ENCODE peak calls at places on chromosomes 3 and 15, in eight cellular contexts. D is endothelial cell; J is fibroblast of pulmonary artery; P is tibial nerve; H is activated T-cell treated with anti-CD3 and anti-CD28 coated beads for 1 hour; Z is T-cell; S is activated effector memory CD4-positive, alpha-beta T cell treated with Interleukin-2 at 50 U/mL for 16 hours; W is iPS DF 6.9. Y is an unnamed sample.

GRCh38 chr15:63070681-63071129 is 28.2 kb downstream of the TPM1 start:
- DNase-seq in D (no peak), W (no peak), J (peak), H (no peak), S (no peak), Z (no peak), P (no peak), Y (no peak)

GRCh38 chr3:13215940-13216546 is 142.8 kb upstream of the IQSEC1 start:
- DNase-seq in W (no peak), D (no peak), J (peak), H (no peak), S (no peak), P (no peak), Z (no peak), Y (no peak)

GRCh38 chr3:38116471-38117162 is 20.3 kb downstream of the ACAA1 start:
- DNase-seq in Z (no peak), W (no peak), J (no peak), D (no peak), S (no peak), P (no peak), H (no peak), Y (no peak)

GRCh38 chr3:59268170-59268569 is 218.3 kb upstream of the CFAP20DC start:
- DNase-seq in S (no peak), D (no peak), Z (no peak), J (peak), H (no peak), P (no peak), W (no peak), Y (no peak)

GRCh38 chr3:115922681-115923347 is 299.5 kb downstream of the GAP43 start:
- DNase-seq in H (no peak), Z (no peak), S (no peak), W (peak), J (peak), D (peak), P (no peak), Y (no peak)

GRCh38 chr3:177079684-177080083 is 117.6 kb downstream of the TBL1XR1 start:
- DNase-seq in D (no peak), S (no peak), H (no peak), W (no peak), Z (no peak), P (no peak), J (no peak), Y (no peak)

GRCh38 chr3:48429416-48430358 is at the start of gene PLXNB1:
- DNase-seq in J (peak), S (peak), Z (peak), W (peak), P (peak), D (peak), H (peak), Y (peak)

GRCh38 chr15:72939855-72940631 is 112.2 kb upstream of the NEO1 start:
- DNase-seq in W (no peak), P (no peak), H (no peak), J (no peak), Z (no peak), D (no peak), S (no peak), Y (no peak)

GRCh38 chr3:133383175-133383574 is 16.7 kb upstream of the BFSP2 start:
- DNase-seq in W (no peak), D (no peak), S (no peak), Z (no peak), H (no peak), J (no peak), P (no peak), Y (no peak)

GRCh38 chr3:153293222-153293621 is 131.2 kb downstream of the RAP2B start:
- DNase-seq in D (no peak), W (no peak), P (no peak), S (no peak), J (peak), H (no peak), Z (no peak), Y (no peak)

GRCh38 chr3:196569003-196569516 is 600 bp downstream of the FBXO45 start:
- DNase-seq in D (no peak), J (peak), H (peak), P (no peak), W (no peak), Z (peak), S (peak), Y (peak)

GRCh38 chr3:46934508-46935167 is 41.9 kb downstream of the CCDC12 start:
- DNase-seq in Z (no peak), H (no peak), S (no peak), J (peak), D (no peak), W (no peak), P (no peak), Y (no peak)

GRCh38 chr15:43943511-43943910 is 116.7 kb downstream of the WDR76 start:
- DNase-seq in W (no peak), S (no peak), Z (no peak), P (no peak), H (no peak), D (no peak), J (no peak), Y (no peak)

GRCh38 chr3:113018461-113019181 is 27.8 kb downstream of the GTPBP8 start:
- DNase-seq in Z (no peak), J (peak), S (no peak), P (no peak), D (no peak), W (no peak), H (no peak), Y (no peak)

GRCh38 chr3:128006471-128007424 is 45.5 kb upstream of the SEC61A1 start:
- DNase-seq in D (no peak), H (no peak), W (no peak), P (no peak), S (no peak), J (no peak), Z (no peak), Y (no peak)

GRCh38 chr3:194177156-194177555 is 41.2 kb downstream of the HES1 start:
- DNase-seq in W (no peak), P (no peak), J (peak), D (no peak), H (no peak), Z (no peak), S (no peak), Y (no peak)

GRCh38 chr15:59329570-59330350 is 42.9 kb downstream of the MYO1E start:
- DNase-seq in W (no peak), D (no peak), Z (no peak), S (no peak), H (no peak), J (peak), P (no peak), Y (no peak)

GRCh38 chr15:51909591-51909990 is 62.0 kb downstream of the LEO1 start:
- DNase-seq in H (no peak), S (no peak), P (no peak), J (no peak), Z (no peak), D (no peak), W (no peak), Y (no peak)

GRCh38 chr15:85443593-85444328 is 63.4 kb downstream of the AKAP13 start:
- DNase-seq in D (peak), P (no peak), W (no peak), J (peak), S (no peak), H (no peak), Z (peak), Y (peak)

GRCh38 chr15:44084171-44084570 is 110.9 kb downstream of the FRMD5 start:
- DNase-seq in H (no peak), J (no peak), D (no peak), P (no peak), S (no peak), W (no peak), Z (no peak), Y (no peak)

GRCh38 chr15:50907866-50908208 is 646 bp upstream of the AP4E1 start:
- DNase-seq in Z (peak), S (peak), P (no peak), J (peak), H (peak), W (no peak), D (peak), Y (no peak)

GRCh38 chr3:61783993-61784718 is 222.8 kb downstream of the PTPRG start:
- DNase-seq in J (peak), W (no peak), H (no peak), Z (no peak), D (no peak), P (no peak), S (no peak), Y (no peak)

GRCh38 chr3:51559266-51559907 is 20.9 kb downstream of the RAD54L2 start:
- DNase-seq in S (no peak), H (no peak), W (no peak), D (no peak), P (no peak), J (peak), Z (no peak), Y (no peak)

GRCh38 chr3:48276856-48277641 is 36.1 kb downstream of the ZNF589 start:
- DNase-seq in Z (no peak), J (no peak), P (no peak), H (no peak), S (no peak), W (no peak), D (no peak), Y (no peak)

GRCh38 chr3:71309886-71310285 is 273.6 kb downstream of the FOXP1 start:
- DNase-seq in J (peak), H (no peak), S (no peak), P (no peak), W (no peak), Z (no peak), D (no peak), Y (no peak)

GRCh38 chr3:119428538-119428937 is 34.9 kb downstream of the TMEM39A start:
- DNase-seq in W (peak), S (no peak), Z (no peak), H (no peak), P (no peak), D (no peak), J (no peak), Y (no peak)

GRCh38 chr3:101253429-101253828 is 66.9 kb downstream of the IMPG2 start:
- DNase-seq in J (no peak), S (no peak), W (no peak), Z (no peak), D (no peak), P (no peak), H (no peak), Y (no peak)

GRCh38 chr3:8110966-8111798 is 390.4 kb upstream of the LMCD1 start:
- DNase-seq in P (peak), D (peak), H (peak), J (peak), W (peak), Z (peak), S (peak), Y (peak)

GRCh38 chr3:114879059-114880031 is 267.7 kb downstream of the ZBTB20 start:
- DNase-seq in W (no peak), D (no peak), Z (no peak), P (no peak), S (no peak), H (no peak), J (peak), Y (no peak)

GRCh38 chr3:45593708-45594601 is 596 bp upstream of the LIMD1 start:
- DNase-seq in S (peak), H (peak), J (peak), W (no peak), D (peak), P (peak), Z (peak), Y (peak)

GRCh38 chr15:66042624-66043023 is 173.3 kb downstream of the RAB11A start:
- DNase-seq in H (no peak), J (no peak), Z (no peak), S (no peak), W (peak), P (no peak), D (no peak), Y (no peak)

GRCh38 chr3:106206165-106206564 is 337.4 kb upstream of the CBLB start:
- DNase-seq in Z (peak), J (no peak), D (peak), W (no peak), P (no peak), H (no peak), S (no peak), Y (no peak)

GRCh38 chr3:21901504-21901903 is 150.5 kb upstream of the ZNF385D start:
- DNase-seq in D (no peak), H (no peak), J (no peak), Z (no peak), P (no peak), S (no peak), W (no peak), Y (no peak)

GRCh38 chr3:71817262-71817661 is 32.3 kb upstream of the PROK2 start:
- DNase-seq in S (no peak), Z (no peak), W (peak), H (no peak), D (no peak), P (no peak), J (no peak), Y (no peak)

GRCh38 chr15:41115652-41116115 is 396 bp downstream of the INO80 start:
- DNase-seq in H (peak), D (peak), Z (peak), P (peak), J (peak), W (no peak), S (peak), Y (peak)

GRCh38 chr3:69370945-69371301 is 15.0 kb downstream of the FRMD4B start:
- DNase-seq in D (no peak), W (no peak), P (no peak), J (no peak), Z (no peak), H (no peak), S (no peak), Y (no peak)

GRCh38 chr3:165195628-165196576 is at the start of gene SLITRK3:
- DNase-seq in D (peak), H (no peak), W (no peak), S (no peak), J (no peak), P (no peak), Z (no peak), Y (no peak)

GRCh38 chr3:57354768-57355167 is 62.3 kb upstream of the ASB14 start:
- DNase-seq in W (no peak), P (no peak), S (no peak), J (no peak), H (no peak), D (no peak), Z (no peak), Y (no peak)

GRCh38 chr3:136093771-136094170 is 102.4 kb downstream of the MSL2 start:
- DNase-seq in W (no peak), H (no peak), P (no peak), Z (no peak), D (no peak), S (no peak), J (peak), Y (no peak)

GRCh38 chr3:129448187-129448895 is 8.3 kb downstream of the IFT122 start:
- DNase-seq in J (no peak), D (no peak), H (no peak), S (no peak), P (no peak), W (no peak), Z (no peak), Y (no peak)